ENCODE peak calls at places on chromosomes 16 and 17, in five cellular contexts. E is pancreas, O is AG09319, C is SK-MEL-5, I is NCI-H460. N is an unnamed sample.

GRCh38 chr17:78446833-78447232 is 68.4 kb downstream of the PGS1 start:
- DNase-seq in C (no peak), E (no peak), O (no peak), I (no peak), N (no peak)

GRCh38 chr17:9645858-9646555 is 690 bp downstream of the USP43 start:
- DNase-seq in E (peak), I (peak), C (peak), O (no peak), N (no peak)

GRCh38 chr17:34182036-34182803 is 72.9 kb upstream of the CCL2 start:
- DNase-seq in C (no peak), E (no peak), I (no peak), O (no peak), N (no peak)

GRCh38 chr17:51298508-51299371 is 38.4 kb downstream of the UTP18 start:
- DNase-seq in I (peak), C (peak), E (no peak), O (no peak), N (peak)

GRCh38 chr16:85821441-85821901 is 22.0 kb downstream of the COX4I1 start:
- DNase-seq in I (peak), O (peak), E (peak), C (peak), N (peak)

GRCh38 chr17:9309216-9309615 is 266.4 kb downstream of the STX8 start:
- DNase-seq in C (no peak), E (no peak), I (no peak), O (no peak), N (no peak)

GRCh38 chr17:10798332-10798749 is 5.6 kb downstream of the TMEM238L start:
- DNase-seq in I (no peak), C (no peak), O (no peak), E (peak), N (no peak)

GRCh38 chr17:51373489-51374194 is 113.3 kb downstream of the UTP18 start:
- DNase-seq in I (no peak), C (no peak), O (no peak), E (no peak), N (no peak)

GRCh38 chr17:51435171-51435552 is 174.8 kb downstream of the UTP18 start:
- DNase-seq in I (no peak), O (no peak), E (no peak), C (no peak), N (no peak)

GRCh38 chr17:6231465-6231864 is 161.3 kb downstream of the WSCD1 start:
- DNase-seq in I (no peak), C (no peak), E (no peak), O (no peak), N (no peak)

GRCh38 chr17:80619535-80620235 is 75.0 kb downstream of the RPTOR start:
- DNase-seq in O (no peak), C (no peak), E (no peak), I (no peak), N (no peak)

GRCh38 chr16:19685176-19685575 is 32.9 kb downstream of the KNOP1 start:
- DNase-seq in I (no peak), O (no peak), C (no peak), E (no peak), N (no peak)

GRCh38 chr17:40022961-40023541 is 7.8 kb downstream of the CSF3 start:
- DNase-seq in C (no peak), O (no peak), E (no peak), I (no peak), N (no peak)

GRCh38 chr17:41734139-41734948 is at the start of gene HAP1:
- DNase-seq in O (no peak), C (peak), I (peak), E (peak), N (no peak)

GRCh38 chr16:4213721-4214120 is 28.2 kb downstream of the SRL start:
- DNase-seq in E (no peak), I (no peak), C (no peak), O (no peak), N (no peak)

GRCh38 chr16:72085002-72085401 is 8.4 kb downstream of the TXNL4B start:
- DNase-seq in I (no peak), E (no peak), O (no peak), C (no peak), N (no peak)

GRCh38 chr16:53417976-53418375 is 16.3 kb upstream of the RBL2 start:
- DNase-seq in E (no peak), I (no peak), C (no peak), O (no peak), N (no peak)

GRCh38 chr16:2767891-2768290 is 9.2 kb downstream of the ELOB start:
- DNase-seq in O (no peak), C (no peak), E (no peak), I (no peak), N (no peak)

GRCh38 chr16:3259829-3260228 is 3.4 kb upstream of the MEFV start:
- DNase-seq in I (no peak), O (no peak), C (no peak), E (no peak), N (no peak)

GRCh38 chr17:81398855-81399451 is 3.7 kb downstream of the BAHCC1 start:
- DNase-seq in I (no peak), E (no peak), O (no peak), C (peak), N (no peak)

GRCh38 chr17:10779607-10780006 is 24.3 kb downstream of the TMEM238L start:
- DNase-seq in O (no peak), I (no peak), E (no peak), C (no peak), N (no peak)

GRCh38 chr17:78082988-78083387 is 45.6 kb downstream of the TMC6 start:
- DNase-seq in C (no peak), E (no peak), I (no peak), O (no peak), N (no peak)

GRCh38 chr16:57240872-57241271 is 4.2 kb upstream of the ARL2BP start:
- DNase-seq in E (no peak), I (no peak), C (no peak), O (no peak), N (no peak)

GRCh38 chr17:1109606-1110523 is 69.9 kb downstream of the ABR start:
- DNase-seq in I (no peak), C (no peak), E (no peak), O (no peak), N (no peak)

GRCh38 chr17:37492167-37492566 is 2.5 kb downstream of the DUSP14 start:
- DNase-seq in C (no peak), O (no peak), I (no peak), E (no peak), N (no peak)

GRCh38 chr17:64326420-64327054 is 63.5 kb upstream of the TEX2 start:
- DNase-seq in E (no peak), C (peak), I (peak), O (peak), N (no peak)

GRCh38 chr17:75822119-75822799 is 21.9 kb downstream of the UNC13D start:
- DNase-seq in O (no peak), I (no peak), C (no peak), E (peak), N (no peak)

GRCh38 chr16:29316673-29317237 is 89.8 kb downstream of the NPIPB11 start:
- DNase-seq in E (peak), C (peak), I (no peak), O (no peak), N (no peak)

GRCh38 chr17:43814026-43814425 is 18.9 kb downstream of the MPP3 start:
- DNase-seq in O (no peak), I (no peak), C (no peak), E (no peak), N (no peak)

GRCh38 chr16:84084570-84085270 is 32.0 kb downstream of the MBTPS1 start:
- DNase-seq in E (peak), I (peak), C (peak), O (no peak), N (no peak)

GRCh38 chr16:57493767-57494166 is 7.5 kb upstream of the DOK4 start:
- DNase-seq in E (no peak), I (no peak), O (no peak), C (no peak), N (no peak)

GRCh38 chr16:67881557-67882220 is 3.0 kb upstream of the NRN1L start:
- DNase-seq in C (no peak), I (no peak), O (no peak), E (no peak), N (no peak)

GRCh38 chr17:15501282-15501681 is 33.9 kb upstream of the CDRT4 start:
- DNase-seq in I (no peak), O (no peak), C (no peak), E (no peak), N (no peak)

GRCh38 chr16:81758376-81758775 is 20.7 kb upstream of the PLCG2 start:
- DNase-seq in I (peak), O (no peak), E (no peak), C (no peak), N (no peak)

GRCh38 chr17:4506180-4506814 is 7.6 kb downstream of the SPNS2 start:
- DNase-seq in C (no peak), O (no peak), E (peak), I (no peak), N (no peak)

GRCh38 chr16:88005148-88005547 is 53.9 kb downstream of the BANP start:
- DNase-seq in I (no peak), O (no peak), E (no peak), C (peak), N (no peak)

GRCh38 chr16:1572664-1573063 is 39.2 kb downstream of the TMEM204 start:
- DNase-seq in E (no peak), C (peak), I (no peak), O (no peak), N (peak)

GRCh38 chr16:76081936-76082335 is 195.3 kb upstream of the CNTNAP4 start:
- DNase-seq in C (no peak), E (no peak), I (no peak), O (no peak), N (no peak)

GRCh38 chr16:89770367-89770766 is 46.1 kb downstream of the FANCA start:
- DNase-seq in I (no peak), E (no peak), O (no peak), C (no peak), N (no peak)

GRCh38 chr16:83717814-83718213 is 90.0 kb upstream of the HSBP1 start:
- DNase-seq in E (no peak), I (no peak), C (peak), O (peak), N (peak)